ENCODE peak calls at places on chromosomes 3 and 15, in eight cellular contexts. I is keratinocyte, N is GM23248, V is HepG2, A is GM23338, B is H9, H is OCI-LY7, T is hepatocyte. M is an unnamed sample.
A peak's percentile ranks its signal among the peaks of the same experiment; 100 is the strongest.

GRCh38 chr3:177711637-177712036 is 514.4 kb upstream of the TBL1XR1 start:
- DNase-seq in I (no peak), V (no peak), A (no peak), T (no peak), H (no peak), N (no peak), B (no peak), M (no peak)

GRCh38 chr3:57918123-57918837 is 89.9 kb upstream of the FLNB start:
- DNase-seq in V (no peak), T (no peak), B (no peak), H (no peak), N (peak; percentile 95), I (peak; percentile 49), A (no peak), M (no peak)

GRCh38 chr3:150312018-150312657 is 96.0 kb upstream of the TSC22D2 start:
- DNase-seq in A (no peak), H (no peak), I (no peak), B (no peak), V (no peak), N (no peak), T (no peak), M (no peak)

GRCh38 chr3:62562596-62562995 is 189.2 kb upstream of the FEZF2 start:
- DNase-seq in T (no peak), V (no peak), A (no peak), N (peak; percentile 75), B (no peak), I (no peak), H (no peak), M (no peak)

GRCh38 chr15:82039871-82040270 is 5.9 kb downstream of the MEX3B start:
- DNase-seq in I (no peak), V (no peak), N (no peak), H (no peak), T (no peak), B (no peak), A (no peak), M (no peak)

GRCh38 chr3:122932251-122932967 is 95.2 kb downstream of the SEMA5B start:
- DNase-seq in B (no peak), T (peak; percentile 67), H (no peak), I (peak; percentile 97), A (no peak), N (no peak), V (no peak), M (no peak)

GRCh38 chr15:97993310-97993738 is 32.8 kb downstream of the ARRDC4 start:
- DNase-seq in A (no peak), H (no peak), B (no peak), T (peak; percentile 35), N (peak; percentile 38), I (no peak), V (no peak), M (peak; percentile 58)

GRCh38 chr15:60017538-60018199 is 13.6 kb downstream of the FOXB1 start:
- DNase-seq in I (no peak), N (no peak), B (no peak), T (no peak), H (no peak), A (no peak), V (no peak), M (no peak)

GRCh38 chr15:32641517-32642059 is at the start of gene SCG5:
- DNase-seq in I (no peak), N (no peak), A (peak; percentile 96), V (no peak), H (no peak), B (peak; percentile 94), T (peak; percentile 66), M (peak; percentile 13)

GRCh38 chr3:164451083-164451910 is 627.0 kb downstream of the SI start:
- DNase-seq in I (no peak), A (peak; percentile 29), T (no peak), B (peak; percentile 78), H (no peak), N (peak; percentile 31), V (no peak), M (no peak)

GRCh38 chr3:76554717-76555116 is 485.2 kb upstream of the ROBO2 start:
- DNase-seq in N (peak; percentile 53), V (no peak), A (no peak), H (no peak), I (no peak), B (no peak), T (no peak), M (no peak)

GRCh38 chr3:26118165-26118564 is 328.3 kb downstream of the OXSM start:
- DNase-seq in A (peak; percentile 84), V (no peak), B (peak; percentile 67), I (no peak), N (no peak), T (no peak), H (peak; percentile 68), M (no peak)

GRCh38 chr15:86201313-86202008 is 121.8 kb downstream of the AGBL1 start:
- DNase-seq in I (no peak), A (peak; percentile 5), B (no peak), T (no peak), N (no peak), H (no peak), V (no peak), M (no peak)

GRCh38 chr3:112739252-112739945 is 98.5 kb upstream of the CCDC80 start:
- DNase-seq in I (no peak), T (no peak), H (no peak), V (no peak), A (no peak), B (no peak), N (peak; percentile 76), M (no peak)

GRCh38 chr3:52636673-52637072 is 49.0 kb downstream of the PBRM1 start:
- DNase-seq in B (no peak), H (no peak), N (peak; percentile 77), I (no peak), T (no peak), V (no peak), A (peak; percentile 2), M (no peak)

GRCh38 chr3:31254483-31254882 is 278.2 kb upstream of the STT3B start:
- DNase-seq in A (no peak), I (no peak), H (no peak), T (no peak), N (no peak), B (no peak), V (no peak), M (no peak)

GRCh38 chr15:99369250-99369649 is 118.0 kb downstream of the LRRC28 start:
- DNase-seq in I (no peak), N (no peak), V (no peak), T (no peak), A (no peak), B (no peak), H (no peak), M (no peak)

GRCh38 chr3:101853465-101853864 is 4.2 kb downstream of the NFKBIZ start:
- DNase-seq in B (no peak), V (no peak), N (no peak), T (no peak), I (no peak), H (no peak), A (no peak), M (no peak)

GRCh38 chr3:101853971-101854370 is 4.7 kb downstream of the NFKBIZ start:
- DNase-seq in T (no peak), V (no peak), N (no peak), A (no peak), B (no peak), H (no peak), I (no peak), M (no peak)

GRCh38 chr3:101852315-101852714 is 3.0 kb downstream of the NFKBIZ start:
- DNase-seq in T (no peak), H (no peak), B (no peak), A (no peak), N (no peak), V (no peak), I (no peak), M (no peak)

GRCh38 chr3:101852983-101853382 is 3.7 kb downstream of the NFKBIZ start:
- DNase-seq in V (no peak), I (no peak), N (no peak), H (no peak), A (no peak), T (no peak), B (no peak), M (no peak)

DNA sequence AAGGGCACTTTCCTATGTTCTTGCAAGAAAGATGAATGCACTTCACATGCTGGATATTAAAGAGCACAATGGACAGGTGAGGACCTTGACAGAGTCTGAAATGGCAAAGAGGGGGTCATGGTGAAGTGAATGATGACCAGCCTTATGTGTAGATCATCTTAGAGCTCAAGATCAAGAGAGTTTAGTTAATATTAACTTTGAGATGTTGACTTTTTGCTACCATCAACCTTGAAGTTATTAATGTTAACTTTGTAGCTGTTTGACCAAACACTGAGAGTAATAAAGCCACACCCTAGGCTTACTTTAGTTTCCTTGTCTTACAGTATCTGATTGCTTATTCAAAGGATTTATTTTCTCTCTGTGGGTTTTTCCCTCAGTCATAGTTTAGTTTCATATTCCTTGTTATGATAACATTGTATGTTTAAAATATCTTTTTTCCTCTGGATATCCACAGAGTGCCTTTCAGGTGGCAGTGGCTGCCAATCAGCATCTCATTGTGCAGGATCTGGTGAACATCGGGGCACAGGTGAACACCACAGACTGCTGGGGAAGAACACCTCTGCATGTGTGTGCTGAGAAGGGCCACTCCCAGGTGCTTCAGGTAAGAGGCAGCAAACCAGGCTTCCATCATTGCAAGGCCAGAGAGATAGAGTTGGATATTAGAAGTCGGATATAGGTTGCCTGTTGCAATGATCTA is 5.4 kb downstream of the NFKBIZ start:
- DNase-seq in H (no peak), B (no peak), V (peak; percentile 35), A (no peak), T (no peak), I (no peak), N (no peak), M (no peak)
- H4K20me1 ChIP-seq in H (peaks cover 14% of the 10 kb centered on the region), B (no peaks in the 10 kb centered on the region), V (peaks cover 63% of the 10 kb centered on the region), A (peaks cover 41% of the 10 kb centered on the region), T (peaks cover 62% of the 10 kb centered on the region), I (peaks cover 7% of the 10 kb centered on the region), N (peaks cover 15% of the 10 kb centered on the region), M (no peaks in the 10 kb centered on the region)

GRCh38 chr3:120172070-120172469 is 77.8 kb upstream of the GSK3B start:
- DNase-seq in B (no peak), N (peak; percentile 98), H (no peak), A (no peak), T (no peak), V (no peak), I (no peak), M (no peak)
- H3K27ac ChIP-seq in B (no peak overlapping the region), N (peak overlapping the region; percentile 50), H (no peak overlapping the region), A (no peak overlapping the region), T (no peak overlapping the region), V (no peak overlapping the region), I (peak overlapping the region; percentile 37), M (no peak overlapping the region)

DNA sequence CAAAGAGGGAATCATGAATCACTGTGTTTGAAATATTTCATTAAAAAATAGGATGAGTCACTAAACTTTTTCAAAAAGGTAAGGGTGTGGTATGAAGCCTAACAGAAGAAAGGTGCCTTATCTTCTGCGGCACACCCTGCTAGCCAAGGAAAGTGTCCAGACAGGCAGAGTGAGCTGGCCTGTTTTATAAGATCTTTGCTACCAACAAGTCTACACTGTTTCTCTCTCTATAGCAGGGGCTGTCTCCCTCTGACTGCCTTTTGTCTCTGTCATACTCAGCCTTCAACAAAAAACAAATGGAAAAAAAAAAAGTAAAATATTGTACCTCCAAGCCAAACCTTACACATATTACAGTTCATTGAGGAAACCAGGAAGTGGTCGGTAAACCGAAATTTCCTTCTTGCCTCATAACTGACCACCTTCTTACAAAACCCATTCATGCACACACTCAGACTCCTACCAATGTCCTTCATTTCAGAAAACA is 9.1 kb downstream of the ZDHHC3 start:
- DNase-seq in V (no peak), A (no peak), N (no peak), T (peak; percentile 40), H (no peak), I (peak; percentile 71), B (no peak), M (no peak)
- H4K20me1 ChIP-seq in V (no peaks in the 10 kb centered on the region), A (peaks cover 55% of the 10 kb centered on the region), N (peaks cover 7% of the 10 kb centered on the region), T (peaks cover 11% of the 10 kb centered on the region), H (peaks cover 34% of the 10 kb centered on the region), I (no peaks in the 10 kb centered on the region), B (no peaks in the 10 kb centered on the region), M (no peaks in the 10 kb centered on the region)

GRCh38 chr15:101267320-101268104 is 9.8 kb downstream of the SELENOS start:
- DNase-seq in N (peak; percentile 94), I (no peak), A (peak; percentile 63), V (no peak), T (no peak), B (peak; percentile 66), H (no peak), M (no peak)
- H3K27ac ChIP-seq in N (peak overlapping the region; percentile 86), I (no peak overlapping the region), A (no peak overlapping the region), V (no peak overlapping the region), T (no peak overlapping the region), B (no peak overlapping the region), H (no peak overlapping the region), M (no peak overlapping the region)